ENCODE peak calls at places on chromosomes 4 and X, in ten cellular contexts. V, W, M, J, Q, C, G, T, Y and X are unnamed samples.

GRCh38 chr4:153267013-153267412 is 62.8 kb downstream of the TRIM2 start:
- DNase-seq in V (no peak), W (no peak), M (no peak), J (peak), Q (no peak), C (no peak), G (peak), T (no peak), Y (no peak), X (peak)

GRCh38 chr4:185416955-185417354 is 8.8 kb downstream of the UFSP2 start:
- DNase-seq in V (no peak), W (no peak), M (no peak), J (no peak), Q (no peak), C (no peak), G (no peak), T (no peak), Y (no peak), X (no peak)

GRCh38 chr4:80266267-80266901 is at the start of gene FGF5:
- DNase-seq in V (peak), W (peak), M (peak), J (peak), Q (peak), C (peak), G (peak), T (no peak), Y (peak), X (peak)

GRCh38 chrX:134244043-134244442 is 7.1 kb downstream of the CCDC160 start:
- DNase-seq in V (no peak), W (no peak), M (no peak), J (peak), Q (peak), C (no peak), G (peak), T (no peak), Y (no peak), X (peak)

GRCh38 chr4:103719320-103720204 is at the start of gene TACR3:
- DNase-seq in V (no peak), W (peak), M (peak), J (no peak), Q (no peak), C (peak), G (no peak), T (no peak), Y (peak), X (peak)

GRCh38 chr4:152246659-152247058 is 289.2 kb downstream of the FBXW7 start:
- DNase-seq in V (no peak), W (no peak), M (no peak), J (no peak), Q (no peak), C (no peak), G (no peak), T (no peak), Y (no peak), X (no peak)

GRCh38 chrX:133670394-133670793 is 255.1 kb upstream of the GPC4 start:
- DNase-seq in V (peak), W (peak), M (peak), J (peak), Q (peak), C (peak), G (peak), T (peak), Y (peak), X (peak)

GRCh38 chrX:150365051-150365952 is 2.2 kb downstream of the MAMLD1 start:
- DNase-seq in V (peak), W (peak), M (peak), J (peak), Q (peak), C (peak), G (peak), T (peak), Y (peak), X (peak)

GRCh38 chr4:87375719-87376291 is 15.2 kb downstream of the HSD17B11 start:
- DNase-seq in V (peak), W (peak), M (peak), J (peak), Q (peak), C (peak), G (peak), T (peak), Y (peak), X (peak)

GRCh38 chr4:108382751-108383150 is 214.0 kb upstream of the LEF1 start:
- DNase-seq in V (no peak), W (no peak), M (no peak), J (no peak), Q (no peak), C (no peak), G (peak), T (no peak), Y (no peak), X (peak)

GRCh38 chr4:27789768-27790167 is 929.1 kb downstream of the STIM2 start:
- DNase-seq in V (no peak), W (no peak), M (peak), J (no peak), Q (peak), C (no peak), G (peak), T (no peak), Y (no peak), X (peak)

GRCh38 chr4:99679204-99679603 is 21.6 kb upstream of the C4orf54 start:
- DNase-seq in V (no peak), W (no peak), M (peak), J (no peak), Q (no peak), C (peak), G (no peak), T (no peak), Y (peak), X (peak)

GRCh38 chrX:13533726-13534125 is 35.7 kb upstream of the EGFL6 start:
- DNase-seq in V (no peak), W (no peak), M (peak), J (no peak), Q (peak), C (no peak), G (peak), T (no peak), Y (no peak), X (peak)

GRCh38 chrX:78650906-78651437 is 8.2 kb downstream of the RTL3 start:
- DNase-seq in V (peak), W (no peak), M (peak), J (no peak), Q (peak), C (no peak), G (peak), T (no peak), Y (peak), X (peak)

GRCh38 chr4:126018274-126018673 is 703.5 kb downstream of the FAT4 start:
- DNase-seq in V (no peak), W (no peak), M (no peak), J (no peak), Q (no peak), C (no peak), G (no peak), T (no peak), Y (no peak), X (no peak)

GRCh38 chrX:153925387-153925738 is 701 bp downstream of the ARHGAP4 start:
- DNase-seq in V (peak), W (no peak), M (no peak), J (no peak), Q (no peak), C (no peak), G (no peak), T (no peak), Y (no peak), X (no peak)

GRCh38 chrX:123481908-123482873 is 250.7 kb downstream of the THOC2 start:
- DNase-seq in V (no peak), W (peak), M (peak), J (no peak), Q (no peak), C (no peak), G (peak), T (no peak), Y (peak), X (peak)

GRCh38 chr4:42855779-42856178 is 36.7 kb upstream of the GRXCR1 start:
- DNase-seq in V (no peak), W (no peak), M (no peak), J (no peak), Q (peak), C (no peak), G (no peak), T (no peak), Y (no peak), X (no peak)

GRCh38 chr4:99027304-99027703 is 31.8 kb downstream of the METAP1 start:
- DNase-seq in V (no peak), W (no peak), M (no peak), J (no peak), Q (no peak), C (no peak), G (no peak), T (no peak), Y (no peak), X (no peak)

GRCh38 chrX:86348669-86349068 is 200.4 kb downstream of the DACH2 start:
- DNase-seq in V (no peak), W (peak), M (no peak), J (no peak), Q (no peak), C (no peak), G (no peak), T (no peak), Y (peak), X (no peak)

GRCh38 chrX:41337140-41337539 is 3.2 kb downstream of the DDX3X start:
- DNase-seq in V (no peak), W (no peak), M (peak), J (no peak), Q (peak), C (no peak), G (no peak), T (no peak), Y (no peak), X (no peak)

GRCh38 chrX:9324676-9325075 is 140.2 kb upstream of the TBL1X start:
- DNase-seq in V (no peak), W (no peak), M (no peak), J (no peak), Q (peak), C (no peak), G (no peak), T (no peak), Y (no peak), X (no peak)

GRCh38 chr4:7911044-7911578 is 28.6 kb downstream of the AFAP1 start:
- DNase-seq in V (no peak), W (peak), M (peak), J (no peak), Q (no peak), C (peak), G (peak), T (no peak), Y (peak), X (peak)

GRCh38 chrX:152821145-152821765 is 9.3 kb downstream of the CETN2 start:
- DNase-seq in V (peak), W (peak), M (peak), J (peak), Q (peak), C (peak), G (no peak), T (peak), Y (peak), X (peak)

GRCh38 chr4:20362148-20362547 is 110.4 kb downstream of the SLIT2 start:
- DNase-seq in V (no peak), W (no peak), M (no peak), J (no peak), Q (no peak), C (no peak), G (no peak), T (no peak), Y (peak), X (no peak)

GRCh38 chrX:108439961-108440696 is 491 bp downstream of the COL4A5 start:
- DNase-seq in V (no peak), W (peak), M (peak), J (peak), Q (no peak), C (peak), G (no peak), T (no peak), Y (peak), X (peak)

GRCh38 chr4:79678472-79679202 is 270.6 kb upstream of the GK2 start:
- DNase-seq in V (no peak), W (no peak), M (no peak), J (peak), Q (no peak), C (no peak), G (peak), T (no peak), Y (no peak), X (peak)

GRCh38 chrX:70549429-70549828 is 104.8 kb downstream of the DLG3 start:
- DNase-seq in V (no peak), W (no peak), M (no peak), J (no peak), Q (no peak), C (no peak), G (no peak), T (no peak), Y (no peak), X (no peak)

GRCh38 chrX:34778961-34779360 is 121.9 kb upstream of the TMEM47 start:
- DNase-seq in V (no peak), W (no peak), M (peak), J (no peak), Q (peak), C (no peak), G (peak), T (no peak), Y (no peak), X (peak)

GRCh38 chr4:172411180-172411579 is 598.0 kb downstream of the GALNTL6 start:
- DNase-seq in V (no peak), W (no peak), M (no peak), J (no peak), Q (no peak), C (no peak), G (no peak), T (no peak), Y (no peak), X (no peak)

GRCh38 chr4:121370729-121371325 is 10.0 kb downstream of the QRFPR start:
- DNase-seq in V (peak), W (peak), M (peak), J (peak), Q (peak), C (peak), G (no peak), T (peak), Y (peak), X (peak)

GRCh38 chrX:153573999-153574398 is 24.9 kb downstream of the CCNQ start:
- DNase-seq in V (no peak), W (no peak), M (peak), J (no peak), Q (peak), C (no peak), G (no peak), T (no peak), Y (peak), X (no peak)

GRCh38 chr4:46270986-46271596 is 118.8 kb downstream of the GABRA2 start:
- DNase-seq in V (peak), W (peak), M (peak), J (no peak), Q (peak), C (peak), G (peak), T (no peak), Y (peak), X (peak)

DNA sequence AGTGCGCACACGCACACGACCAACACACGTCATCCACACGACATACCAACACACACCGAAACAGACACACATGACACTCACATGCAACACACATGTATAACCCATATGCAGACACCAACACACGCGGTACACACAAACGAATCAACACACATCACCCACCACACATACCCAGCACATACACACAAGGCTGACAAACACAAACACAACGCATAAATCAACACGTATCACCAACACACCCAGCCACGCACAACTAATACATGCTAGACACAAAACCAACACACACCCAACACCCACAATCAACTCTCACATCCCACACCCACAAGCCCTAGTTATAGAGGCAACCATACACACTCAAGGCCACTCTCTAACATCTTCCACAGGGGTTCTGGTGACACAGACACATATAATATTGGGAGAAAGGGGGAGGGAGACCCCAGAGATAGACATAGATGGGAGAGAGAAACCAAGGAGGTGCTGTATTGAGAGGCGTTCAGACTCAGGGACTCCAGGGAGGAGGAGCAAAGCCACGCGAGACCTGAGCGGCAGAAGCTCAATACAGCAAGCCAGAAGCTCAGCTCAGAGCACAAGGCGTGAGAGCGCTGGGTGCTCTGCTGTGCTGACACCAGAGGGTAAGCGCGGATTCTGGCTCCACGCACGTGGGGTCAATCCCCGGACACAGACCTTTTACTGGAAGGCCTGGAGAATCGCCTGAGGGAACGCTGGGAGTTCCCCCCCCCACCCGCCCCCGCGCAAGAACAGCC is 8.5 kb downstream of the MSX1 start:
- DNase-seq in V (no peak), W (peak), M (no peak), J (no peak), Q (no peak), C (peak), G (no peak), T (no peak), Y (no peak), X (no peak)
- TF ChIP-seq EZH2 in V (no peak), W (no peak), M (no peak), J (peak), Q (no peak), C (peak), G (no peak), T (no peak), Y (peak), X (peak)

DNA sequence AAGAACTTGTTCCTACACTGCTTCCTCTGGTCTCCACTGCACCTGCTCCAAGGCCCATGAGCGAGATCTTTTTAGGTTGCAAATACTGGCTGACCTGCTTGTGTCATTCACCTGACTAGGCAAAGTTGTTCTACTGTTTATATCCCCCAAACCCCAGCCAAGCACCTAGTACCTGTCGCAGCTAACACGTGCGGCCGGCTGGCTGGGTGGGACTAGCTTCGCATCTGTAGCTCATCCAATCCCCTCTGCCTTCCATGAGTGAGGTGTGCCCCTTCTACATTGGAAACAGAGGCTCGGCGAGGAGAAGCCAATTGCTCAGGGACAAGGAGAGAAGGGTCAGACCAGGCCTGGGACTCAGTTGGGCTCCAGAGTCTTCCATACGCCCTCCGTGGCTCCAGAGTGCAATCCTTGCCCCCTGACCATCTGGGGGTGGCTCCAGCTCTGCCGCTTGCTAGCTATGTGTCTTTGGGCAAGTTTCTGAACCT is 86.5 kb downstream of the WFS1 start:
- DNase-seq in V (no peak), W (no peak), M (no peak), J (no peak), Q (no peak), C (no peak), G (no peak), T (no peak), Y (no peak), X (no peak)
- H3K4me3 ChIP-seq in V (no peak), W (no peak), M (no peak), J (no peak), Q (no peak), C (no peak), G (no peak), T (no peak), Y (no peak), X (no peak)

GRCh38 chr4:54092800-54093608 is 7.0 kb upstream of the GSX2 start:
- DNase-seq in V (no peak), W (peak), M (no peak), J (no peak), Q (no peak), C (no peak), G (no peak), T (no peak), Y (no peak), X (no peak)
- TF ChIP-seq EZH2 in V (no peak), W (peak), M (no peak), J (no peak), Q (no peak), C (peak), G (peak), T (no peak), Y (peak), X (no peak)

GRCh38 chr4:57044279-57044678 is 65.6 kb downstream of the POLR2B start:
- DNase-seq in V (no peak), W (no peak), M (peak), J (no peak), Q (no peak), C (no peak), G (no peak), T (no peak), Y (no peak), X (no peak)
- H3K4me3 ChIP-seq in V (no peak), W (no peak), M (peak), J (no peak), Q (no peak), C (no peak), G (peak), T (no peak), Y (no peak), X (no peak)

GRCh38 chr4:1060121-1060520 is 48.7 kb downstream of the FGFRL1 start:
- DNase-seq in V (no peak), W (no peak), M (no peak), J (no peak), Q (no peak), C (no peak), G (no peak), T (no peak), Y (no peak), X (no peak)

GRCh38 chr4:1058198-1058996 is 47.0 kb downstream of the FGFRL1 start:
- DNase-seq in V (no peak), W (no peak), M (no peak), J (no peak), Q (peak), C (no peak), G (no peak), T (no peak), Y (no peak), X (no peak)

GRCh38 chr4:1060646-1061371 is 49.4 kb downstream of the FGFRL1 start:
- DNase-seq in V (no peak), W (no peak), M (no peak), J (no peak), Q (no peak), C (no peak), G (no peak), T (no peak), Y (no peak), X (no peak)

GRCh38 chr4:1057403-1057745 is 45.9 kb downstream of the FGFRL1 start:
- DNase-seq in V (no peak), W (no peak), M (no peak), J (no peak), Q (no peak), C (no peak), G (no peak), T (no peak), Y (no peak), X (no peak)

GRCh38 chr4:1058997-1059665 is 47.7 kb downstream of the FGFRL1 start:
- DNase-seq in V (no peak), W (no peak), M (no peak), J (no peak), Q (no peak), C (peak), G (no peak), T (no peak), Y (no peak), X (no peak)
- TF ChIP-seq EZH2 in V (no peak), W (no peak), M (no peak), J (no peak), Q (no peak), C (no peak), G (no peak), T (no peak), Y (no peak), X (peak)

GRCh38 chr4:73411731-73412414 is 7.8 kb downstream of the ALB start:
- DNase-seq in V (no peak), W (no peak), M (no peak), J (no peak), Q (no peak), C (no peak), G (no peak), T (no peak), Y (no peak), X (no peak)

GRCh38 chr4:73415807-73416238 is 11.7 kb downstream of the ALB start:
- DNase-seq in V (no peak), W (no peak), M (no peak), J (no peak), Q (no peak), C (no peak), G (no peak), T (no peak), Y (no peak), X (no peak)

GRCh38 chr4:73414936-73415271 is 10.8 kb downstream of the ALB start:
- DNase-seq in V (no peak), W (no peak), M (no peak), J (no peak), Q (no peak), C (no peak), G (no peak), T (no peak), Y (no peak), X (no peak)

GRCh38 chr4:73410916-73411730 is 7.0 kb downstream of the ALB start:
- DNase-seq in V (no peak), W (no peak), M (no peak), J (no peak), Q (no peak), C (no peak), G (no peak), T (no peak), Y (no peak), X (no peak)

DNA sequence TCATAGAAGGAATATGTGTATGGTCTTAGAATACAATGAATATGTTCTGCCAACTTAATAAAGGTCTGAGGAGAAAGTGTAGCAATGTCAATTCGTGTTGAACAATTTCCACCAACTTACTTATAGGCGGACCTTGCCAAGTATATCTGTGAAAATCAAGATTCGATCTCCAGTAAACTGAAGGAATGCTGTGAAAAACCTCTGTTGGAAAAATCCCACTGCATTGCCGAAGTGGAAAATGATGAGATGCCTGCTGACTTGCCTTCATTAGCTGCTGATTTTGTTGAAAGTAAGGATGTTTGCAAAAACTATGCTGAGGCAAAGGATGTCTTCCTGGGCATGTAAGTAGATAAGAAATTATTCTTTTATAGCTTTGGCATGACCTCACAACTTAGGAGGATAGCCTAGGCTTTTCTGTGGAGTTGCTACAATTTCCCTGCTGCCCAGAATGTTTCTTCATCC is 9.2 kb downstream of the ALB start:
- DNase-seq in V (no peak), W (no peak), M (no peak), J (no peak), Q (no peak), C (no peak), G (no peak), T (no peak), Y (no peak), X (no peak)
- H3K4me3 ChIP-seq in V (no peak), W (no peak), M (no peak), J (no peak), Q (no peak), C (no peak), G (no peak), T (no peak), Y (no peak), X (no peak)